ENCODE peak calls at places on chromosomes 11 and 22, in five cellular contexts. One of them, this sample, is unnamed.

GRCh38 chr11:63909621-63910506 is 7.1 kb downstream of the RCOR2 start:
- DNase-seq in pancreas: no peak
- DNase-seq in fibroblast of lung: peak; percentile 30
- DNase-seq in fibroblast of villous mesenchyme: no peak
- DNase-seq in keratinocyte: no peak
- DNase-seq in this sample: no peak

GRCh38 chr11:67397536-67397935 is 4.1 kb downstream of the PPP1CA start:
- DNase-seq in pancreas: no peak
- DNase-seq in fibroblast of villous mesenchyme: no peak
- DNase-seq in fibroblast of lung: no peak
- DNase-seq in keratinocyte: no peak
- DNase-seq in this sample: no peak

GRCh38 chr11:117876049-117876340 is 463 bp downstream of the FXYD6 start:
- DNase-seq in keratinocyte: no peak
- DNase-seq in pancreas: no peak
- DNase-seq in fibroblast of lung: no peak
- DNase-seq in fibroblast of villous mesenchyme: no peak
- DNase-seq in this sample: no peak

GRCh38 chr11:19995131-19995530 is 165.1 kb downstream of the DBX1 start:
- DNase-seq in keratinocyte: peak; percentile 59
- DNase-seq in fibroblast of villous mesenchyme: peak; percentile 90
- DNase-seq in fibroblast of lung: peak; percentile 98
- DNase-seq in pancreas: no peak
- DNase-seq in this sample: peak; percentile 92

GRCh38 chr22:36197065-36197440 is 4.6 kb downstream of the APOL4 start:
- DNase-seq in fibroblast of villous mesenchyme: peak; percentile 94
- DNase-seq in fibroblast of lung: peak; percentile 80
- DNase-seq in pancreas: no peak
- DNase-seq in keratinocyte: no peak
- DNase-seq in this sample: peak; percentile 57

GRCh38 chr11:119933584-119933983 is 204.3 kb downstream of the TRIM29 start:
- DNase-seq in fibroblast of villous mesenchyme: no peak
- DNase-seq in fibroblast of lung: no peak
- DNase-seq in keratinocyte: no peak
- DNase-seq in pancreas: no peak
- DNase-seq in this sample: no peak

GRCh38 chr11:10379871-10380568 is 75.0 kb upstream of the AMPD3 start:
- DNase-seq in keratinocyte: no peak
- DNase-seq in fibroblast of villous mesenchyme: no peak
- DNase-seq in fibroblast of lung: no peak
- DNase-seq in pancreas: no peak
- DNase-seq in this sample: peak; percentile 45

GRCh38 chr11:126481303-126481680 is 125.8 kb downstream of the ST3GAL4 start:
- DNase-seq in fibroblast of lung: no peak
- DNase-seq in fibroblast of villous mesenchyme: no peak
- DNase-seq in keratinocyte: no peak
- DNase-seq in pancreas: no peak
- DNase-seq in this sample: no peak

GRCh38 chr11:74057251-74058151 is 48.6 kb upstream of the UCP3 start:
- DNase-seq in fibroblast of lung: peak; percentile 71
- DNase-seq in fibroblast of villous mesenchyme: peak; percentile 84
- DNase-seq in keratinocyte: no peak
- DNase-seq in pancreas: no peak
- DNase-seq in this sample: peak; percentile 76

GRCh38 chr22:19754701-19755144 is 5.9 kb upstream of the TBX1 start:
- DNase-seq in fibroblast of villous mesenchyme: no peak
- DNase-seq in pancreas: no peak
- DNase-seq in fibroblast of lung: no peak
- DNase-seq in keratinocyte: no peak
- DNase-seq in this sample: no peak

GRCh38 chr11:66685276-66686099 is 7.8 kb upstream of the RBM4B start:
- DNase-seq in pancreas: no peak
- DNase-seq in keratinocyte: no peak
- DNase-seq in fibroblast of villous mesenchyme: no peak
- DNase-seq in fibroblast of lung: no peak
- DNase-seq in this sample: no peak

GRCh38 chr11:64130618-64131017 is 35.3 kb downstream of the MACROD1 start:
- DNase-seq in fibroblast of lung: no peak
- DNase-seq in keratinocyte: no peak
- DNase-seq in pancreas: no peak
- DNase-seq in fibroblast of villous mesenchyme: no peak
- DNase-seq in this sample: no peak

GRCh38 chr11:3671334-3672254 is at the start of gene CHRNA10:
- DNase-seq in fibroblast of villous mesenchyme: no peak
- DNase-seq in keratinocyte: no peak
- DNase-seq in fibroblast of lung: no peak
- DNase-seq in pancreas: no peak
- DNase-seq in this sample: no peak

GRCh38 chr11:35390737-35391682 is 28.3 kb downstream of the SLC1A2 start:
- DNase-seq in fibroblast of lung: peak; percentile 86
- DNase-seq in fibroblast of villous mesenchyme: peak; percentile 86
- DNase-seq in pancreas: peak; percentile 28
- DNase-seq in keratinocyte: peak; percentile 11
- DNase-seq in this sample: peak; percentile 87

GRCh38 chr11:92453055-92453454 is 228.4 kb downstream of the FAT3 start:
- DNase-seq in pancreas: no peak
- DNase-seq in keratinocyte: no peak
- DNase-seq in fibroblast of lung: peak; percentile 66
- DNase-seq in fibroblast of villous mesenchyme: peak; percentile 12
- DNase-seq in this sample: peak; percentile 69

GRCh38 chr11:121221801-121222200 is 70.8 kb upstream of the SC5D start:
- DNase-seq in fibroblast of villous mesenchyme: no peak
- DNase-seq in keratinocyte: no peak
- DNase-seq in fibroblast of lung: no peak
- DNase-seq in pancreas: no peak
- DNase-seq in this sample: no peak

GRCh38 chr22:28151241-28151640 is 232.2 kb upstream of the PITPNB start:
- DNase-seq in keratinocyte: no peak
- DNase-seq in fibroblast of villous mesenchyme: no peak
- DNase-seq in fibroblast of lung: no peak
- DNase-seq in pancreas: no peak
- DNase-seq in this sample: no peak

GRCh38 chr22:29478326-29479276 is 1.4 kb upstream of the NEFH start:
- DNase-seq in keratinocyte: no peak
- DNase-seq in fibroblast of lung: no peak
- DNase-seq in pancreas: no peak
- DNase-seq in fibroblast of villous mesenchyme: no peak
- DNase-seq in this sample: no peak

GRCh38 chr11:10444725-10445286 is 10.3 kb upstream of the AMPD3 start:
- DNase-seq in fibroblast of villous mesenchyme: no peak
- DNase-seq in pancreas: no peak
- DNase-seq in keratinocyte: no peak
- DNase-seq in fibroblast of lung: no peak
- DNase-seq in this sample: no peak

GRCh38 chr11:78857688-78858087 is 283.0 kb upstream of the NARS2 start:
- DNase-seq in fibroblast of lung: peak; percentile 57
- DNase-seq in fibroblast of villous mesenchyme: peak; percentile 44
- DNase-seq in keratinocyte: no peak
- DNase-seq in pancreas: no peak
- DNase-seq in this sample: no peak

GRCh38 chr11:47308050-47308823 is 38.3 kb downstream of the MADD start:
- DNase-seq in pancreas: no peak
- DNase-seq in keratinocyte: no peak
- DNase-seq in fibroblast of villous mesenchyme: no peak
- DNase-seq in fibroblast of lung: no peak
- DNase-seq in this sample: no peak

GRCh38 chr11:95690100-95690499 is 99.5 kb downstream of the FAM76B start:
- DNase-seq in keratinocyte: no peak
- DNase-seq in fibroblast of lung: no peak
- DNase-seq in fibroblast of villous mesenchyme: peak; percentile 7
- DNase-seq in pancreas: no peak
- DNase-seq in this sample: no peak

GRCh38 chr11:17851697-17852096 is 117.1 kb downstream of the KCNC1 start:
- DNase-seq in fibroblast of villous mesenchyme: no peak
- DNase-seq in pancreas: no peak
- DNase-seq in keratinocyte: no peak
- DNase-seq in fibroblast of lung: no peak
- DNase-seq in this sample: no peak

GRCh38 chr11:6608011-6608410 is 4.0 kb downstream of the TAF10 start:
- DNase-seq in keratinocyte: no peak
- DNase-seq in fibroblast of villous mesenchyme: no peak
- DNase-seq in fibroblast of lung: no peak
- DNase-seq in pancreas: no peak
- DNase-seq in this sample: no peak
- TF ChIP-seq CTCF in keratinocyte: no peak
- TF ChIP-seq CTCF in fibroblast of villous mesenchyme: no peak
- TF ChIP-seq CTCF in fibroblast of lung: no peak
- TF ChIP-seq CTCF in pancreas: no peak
- TF ChIP-seq CTCF in this sample: no peak

DNA sequence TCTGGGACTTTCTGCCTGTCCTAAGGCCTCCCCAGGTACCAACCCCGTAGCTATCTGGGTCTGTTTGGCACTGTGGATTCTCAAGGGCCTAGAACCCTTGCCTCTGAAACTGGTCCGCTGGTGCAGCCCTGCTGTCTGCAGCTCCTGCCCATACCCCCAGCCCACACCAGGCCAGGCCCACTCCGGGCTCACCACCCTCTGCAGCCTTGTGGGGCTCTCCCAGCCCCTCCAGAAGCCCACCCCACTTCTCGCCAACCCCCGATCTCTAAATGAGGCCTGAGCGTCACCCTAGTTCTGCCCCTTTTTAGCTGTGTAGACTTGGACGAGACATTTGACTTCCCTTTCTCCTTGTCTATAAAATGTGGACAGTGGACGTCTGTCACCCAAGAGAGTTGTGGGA is 4.7 kb downstream of the KLHDC7B start:
- DNase-seq in keratinocyte: no peak
- DNase-seq in fibroblast of lung: no peak
- DNase-seq in pancreas: no peak
- DNase-seq in fibroblast of villous mesenchyme: no peak
- DNase-seq in this sample: no peak
- H3K4me3 ChIP-seq in keratinocyte: no peak overlapping the region
- H3K4me3 ChIP-seq in fibroblast of lung: no peak overlapping the region
- H3K4me3 ChIP-seq in pancreas: no peak overlapping the region
- H3K4me3 ChIP-seq in fibroblast of villous mesenchyme: no peak overlapping the region
- H3K4me3 ChIP-seq in this sample: no peak overlapping the region

GRCh38 chr22:46985507-46985882 is 223.0 kb downstream of the TBC1D22A start:
- DNase-seq in fibroblast of villous mesenchyme: no peak
- DNase-seq in fibroblast of lung: no peak
- DNase-seq in keratinocyte: no peak
- DNase-seq in pancreas: no peak
- DNase-seq in this sample: peak; percentile 17
- TF ChIP-seq CTCF in fibroblast of villous mesenchyme: peak; percentile 21
- TF ChIP-seq CTCF in fibroblast of lung: no peak
- TF ChIP-seq CTCF in keratinocyte: no peak
- TF ChIP-seq CTCF in pancreas: no peak
- TF ChIP-seq CTCF in this sample: peak; percentile 16

GRCh38 chr11:94649254-94649653 is 82.1 kb downstream of the PIWIL4 start:
- DNase-seq in fibroblast of lung: no peak
- DNase-seq in keratinocyte: no peak
- DNase-seq in pancreas: no peak
- DNase-seq in fibroblast of villous mesenchyme: no peak
- DNase-seq in this sample: no peak

GRCh38 chr11:94650756-94651155 is 83.6 kb downstream of the PIWIL4 start:
- DNase-seq in keratinocyte: no peak
- DNase-seq in pancreas: no peak
- DNase-seq in fibroblast of villous mesenchyme: peak; percentile 94
- DNase-seq in fibroblast of lung: peak; percentile 71
- DNase-seq in this sample: peak; percentile 91

GRCh38 chr11:94647926-94648325 is 80.8 kb downstream of the PIWIL4 start:
- DNase-seq in keratinocyte: no peak
- DNase-seq in fibroblast of lung: peak; percentile 27
- DNase-seq in fibroblast of villous mesenchyme: peak; percentile 91
- DNase-seq in pancreas: no peak
- DNase-seq in this sample: peak; percentile 39

GRCh38 chr11:94649925-94650623 is 82.9 kb downstream of the PIWIL4 start:
- DNase-seq in pancreas: no peak
- DNase-seq in fibroblast of lung: no peak
- DNase-seq in fibroblast of villous mesenchyme: no peak
- DNase-seq in keratinocyte: no peak
- DNase-seq in this sample: no peak

GRCh38 chr11:94648789-94649188 is 81.6 kb downstream of the PIWIL4 start:
- DNase-seq in pancreas: no peak
- DNase-seq in fibroblast of villous mesenchyme: no peak
- DNase-seq in keratinocyte: no peak
- DNase-seq in fibroblast of lung: no peak
- DNase-seq in this sample: no peak
- H3K4me3 ChIP-seq in pancreas: no peak overlapping the region
- H3K4me3 ChIP-seq in fibroblast of villous mesenchyme: no peak overlapping the region
- H3K4me3 ChIP-seq in keratinocyte: no peak overlapping the region
- H3K4me3 ChIP-seq in fibroblast of lung: no peak overlapping the region
- H3K4me3 ChIP-seq in this sample: no peak overlapping the region

GRCh38 chr11:131671764-131672163 is 301.3 kb downstream of the NTM start:
- DNase-seq in fibroblast of lung: no peak
- DNase-seq in pancreas: no peak
- DNase-seq in fibroblast of villous mesenchyme: no peak
- DNase-seq in keratinocyte: no peak
- DNase-seq in this sample: no peak
- TF ChIP-seq CTCF in fibroblast of lung: no peak
- TF ChIP-seq CTCF in pancreas: no peak
- TF ChIP-seq CTCF in fibroblast of villous mesenchyme: no peak
- TF ChIP-seq CTCF in keratinocyte: no peak
- TF ChIP-seq CTCF in this sample: no peak

DNA sequence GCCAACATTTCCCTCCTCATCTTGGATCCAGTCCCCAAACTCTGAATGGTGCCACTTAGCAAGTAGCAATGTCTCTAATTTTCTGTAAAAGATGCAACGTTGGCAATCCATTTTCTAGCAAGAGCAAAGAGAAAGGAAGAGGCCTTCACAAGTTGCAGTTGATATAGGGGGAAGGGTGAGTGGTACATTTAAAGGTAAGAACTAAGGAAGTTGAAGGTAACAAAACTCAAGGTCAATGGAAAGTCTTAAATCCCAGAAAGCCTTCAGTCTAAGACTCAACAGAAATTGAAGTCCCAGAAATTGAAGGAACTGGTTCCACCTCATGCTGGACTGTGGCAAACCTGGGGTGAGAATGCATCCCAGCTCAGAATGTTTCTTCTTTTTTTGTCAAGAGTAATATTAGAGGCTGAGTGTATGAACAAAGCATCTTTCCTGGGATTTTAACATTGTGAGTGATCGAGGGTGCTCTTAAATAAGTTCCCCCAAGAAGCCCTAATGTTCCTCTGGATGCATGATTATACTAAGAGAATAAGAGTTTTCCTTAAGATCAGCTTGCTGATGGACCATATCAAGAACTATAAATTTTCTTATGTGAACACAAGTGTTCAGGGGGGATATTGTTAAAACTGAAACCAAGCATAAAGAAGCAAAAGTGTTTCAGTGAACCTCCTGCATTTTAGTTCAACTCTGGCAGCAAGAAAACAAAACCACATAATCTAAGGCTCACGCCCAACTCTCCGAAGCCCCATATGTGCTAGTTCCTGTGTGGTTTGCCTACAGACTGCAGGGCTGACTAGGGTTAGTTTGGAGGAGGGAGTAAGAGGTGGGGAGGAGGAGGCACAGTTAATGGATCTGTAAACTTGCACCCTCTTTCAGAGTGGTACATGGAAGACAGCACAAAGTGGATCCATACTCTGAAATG is at the start of gene GRAP2:
- DNase-seq in keratinocyte: no peak
- DNase-seq in pancreas: no peak
- DNase-seq in fibroblast of villous mesenchyme: no peak
- DNase-seq in fibroblast of lung: no peak
- DNase-seq in this sample: no peak
- H3K4me3 ChIP-seq in keratinocyte: no peak within 1 kb of the TSS
- H3K4me3 ChIP-seq in pancreas: no peak within 1 kb of the TSS
- H3K4me3 ChIP-seq in fibroblast of villous mesenchyme: no peak within 1 kb of the TSS
- H3K4me3 ChIP-seq in fibroblast of lung: no peak within 1 kb of the TSS
- H3K4me3 ChIP-seq in this sample: no peak within 1 kb of the TSS

GRCh38 chr11:111851636-111852035 is 19.7 kb downstream of the ALG9 start:
- DNase-seq in keratinocyte: no peak
- DNase-seq in fibroblast of lung: peak; percentile 51
- DNase-seq in pancreas: no peak
- DNase-seq in fibroblast of villous mesenchyme: peak; percentile 57
- DNase-seq in this sample: peak; percentile 52
- TF ChIP-seq CTCF in keratinocyte: no peak
- TF ChIP-seq CTCF in fibroblast of lung: peak; percentile 58
- TF ChIP-seq CTCF in pancreas: peak; percentile 6
- TF ChIP-seq CTCF in fibroblast of villous mesenchyme: peak; percentile 61
- TF ChIP-seq CTCF in this sample: peak; percentile 65

GRCh38 chr22:18091916-18092526 is 14.2 kb downstream of the PEX26 start:
- DNase-seq in fibroblast of villous mesenchyme: peak; percentile 82
- DNase-seq in keratinocyte: no peak
- DNase-seq in fibroblast of lung: peak; percentile 68
- DNase-seq in pancreas: peak; percentile 76
- DNase-seq in this sample: peak; percentile 78
- H3K4me3 ChIP-seq in fibroblast of villous mesenchyme: peak overlapping the region; percentile 22
- H3K4me3 ChIP-seq in keratinocyte: peak overlapping the region; percentile 10
- H3K4me3 ChIP-seq in fibroblast of lung: peak overlapping the region; percentile 20
- H3K4me3 ChIP-seq in pancreas: peak overlapping the region; percentile 22
- H3K4me3 ChIP-seq in this sample: peak overlapping the region; percentile 37

This sample was measured in fibroblast of mammary gland.